ENCODE peak calls at places on chromosomes 5 and 9, in six cellular contexts. V is Peyer's patch, D is Right ventricle myocardium superior, Q is psoas muscle, M is fibroblast of mammary gland, J is NCI-H460. X is an unnamed sample.

GRCh38 chr9:16619341-16619740 is 251.1 kb downstream of the BNC2 start:
- DNase-seq in J (no peak), V (no peak), Q (no peak), D (no peak), M (no peak), X (no peak)

GRCh38 chr5:177595991-177596774 is 3.7 kb upstream of the B4GALT7 start:
- DNase-seq in M (no peak), V (no peak), Q (no peak), D (no peak), J (no peak), X (peak; percentile 13)

GRCh38 chr5:142542906-142543305 is 143.0 kb downstream of the FGF1 start:
- DNase-seq in J (no peak), V (no peak), Q (no peak), M (peak; percentile 80), D (no peak), X (no peak)

GRCh38 chr5:893137-893506 is 438 bp downstream of the TRIP13 start:
- DNase-seq in D (no peak), M (no peak), V (no peak), Q (no peak), J (no peak), X (peak; percentile 64)

GRCh38 chr9:88766778-88767503 is 224.3 kb upstream of the S1PR3 start:
- DNase-seq in D (no peak), V (no peak), Q (no peak), J (no peak), M (peak; percentile 91), X (no peak)

GRCh38 chr9:111898331-111899096 is 1.9 kb downstream of the UGCG start:
- DNase-seq in M (no peak), Q (no peak), J (no peak), D (no peak), V (no peak), X (no peak)

GRCh38 chr9:87357600-87357999 is 140.1 kb upstream of the DAPK1 start:
- DNase-seq in D (no peak), M (no peak), J (no peak), V (no peak), Q (no peak), X (no peak)

GRCh38 chr5:150024241-150024984 is 23.9 kb downstream of the HMGXB3 start:
- DNase-seq in M (no peak), Q (no peak), D (no peak), J (no peak), V (no peak), X (no peak)

GRCh38 chr9:127170652-127171051 is 48.2 kb upstream of the ANGPTL2 start:
- DNase-seq in D (no peak), Q (no peak), V (no peak), J (no peak), M (no peak), X (no peak)

GRCh38 chr5:179969110-179969509 is 61.4 kb upstream of the TBC1D9B start:
- DNase-seq in V (no peak), Q (no peak), J (no peak), M (no peak), D (no peak), X (no peak)

GRCh38 chr5:157172408-157172807 is 6.3 kb upstream of the GARIN3 start:
- DNase-seq in V (peak; percentile 60), J (no peak), Q (no peak), D (no peak), M (no peak), X (no peak)

GRCh38 chr5:50711280-50711679 is 44.8 kb downstream of the PARP8 start:
- DNase-seq in J (no peak), D (no peak), V (peak; percentile 68), Q (no peak), M (peak; percentile 16), X (no peak)

GRCh38 chr9:22237497-22238363 is 208.9 kb upstream of the DMRTA1 start:
- DNase-seq in M (peak; percentile 86), J (peak; percentile 38), V (no peak), D (no peak), Q (no peak), X (no peak)

GRCh38 chr5:82669720-82670119 is 391.6 kb upstream of the RPS23 start:
- DNase-seq in J (no peak), Q (no peak), V (no peak), M (no peak), D (no peak), X (no peak)

GRCh38 chr9:93859431-93860215 is 95.5 kb downstream of the BARX1 start:
- DNase-seq in V (no peak), Q (no peak), D (no peak), M (no peak), J (no peak), X (no peak)

GRCh38 chr5:61052870-61053269 is 107.9 kb downstream of the NDUFAF2 start:
- DNase-seq in V (no peak), M (peak; percentile 91), D (no peak), J (peak; percentile 47), Q (no peak), X (no peak)

GRCh38 chr9:88746029-88746743 is 211.2 kb downstream of the NXNL2 start:
- DNase-seq in V (no peak), J (no peak), Q (peak; percentile 78), D (peak; percentile 81), M (peak; percentile 97), X (no peak)

GRCh38 chr9:21576331-21577189 is 94.4 kb upstream of the IFNE start:
- DNase-seq in D (no peak), Q (no peak), J (peak; percentile 58), M (peak; percentile 89), V (peak; percentile 17), X (no peak)

GRCh38 chr5:78640622-78641021 is 8.0 kb downstream of the LHFPL2 start:
- DNase-seq in D (no peak), Q (no peak), J (no peak), M (peak; percentile 72), V (no peak), X (no peak)

GRCh38 chr9:111743275-111743674 is 51.5 kb downstream of the SHOC1 start:
- DNase-seq in V (no peak), Q (no peak), D (no peak), M (peak; percentile 79), J (peak; percentile 93), X (no peak)

GRCh38 chr9:13576101-13576500 is 296.6 kb upstream of the MPDZ start:
- DNase-seq in M (no peak), V (no peak), D (no peak), Q (no peak), J (no peak), X (no peak)

X was measured in sciatic nerve.